ENCODE peak calls at places on chromosomes 12 and 14, in five cellular contexts. Q, E, G, O and B are unnamed samples.
A peak's percentile ranks its signal among the peaks of the same experiment; 100 is the strongest.

GRCh38 chr14:23057757-23058653 is 685 bp upstream of the CDH24 start:
- DNase-seq in E (peak; percentile 86), G (peak; percentile 79), O (peak; percentile 87), Q (no peak), B (peak; percentile 61)

GRCh38 chr14:90536092-90536491 is 139.3 kb downstream of the CALM1 start:
- DNase-seq in E (peak; percentile 35), G (no peak), O (no peak), Q (no peak), B (no peak)

GRCh38 chr14:53564870-53565269 is 391.8 kb downstream of the BMP4 start:
- DNase-seq in Q (no peak), E (no peak), G (no peak), O (no peak), B (no peak)

GRCh38 chr14:90551733-90552464 is 155.1 kb downstream of the CALM1 start:
- DNase-seq in G (no peak), Q (no peak), O (no peak), E (no peak), B (no peak)

GRCh38 chr12:109255377-109255776 is 53.7 kb downstream of the FOXN4 start:
- DNase-seq in G (no peak), E (peak; percentile 43), Q (no peak), O (no peak), B (no peak)

GRCh38 chr12:57127710-57128518 is at the start of gene LRP1:
- DNase-seq in E (peak; percentile 85), O (peak; percentile 79), Q (peak; percentile 35), G (peak; percentile 57), B (peak; percentile 83)

GRCh38 chr14:35401422-35401729 is 3.2 kb downstream of the NFKBIA start:
- DNase-seq in G (no peak), O (no peak), Q (no peak), E (no peak), B (no peak)

GRCh38 chr12:1083086-1083887 is 92.3 kb downstream of the ERC1 start:
- DNase-seq in Q (no peak), O (no peak), G (no peak), E (peak; percentile 41), B (no peak)

GRCh38 chr12:14770495-14771313 is 32.6 kb downstream of the WBP11 start:
- DNase-seq in O (peak; percentile 87), G (peak; percentile 84), Q (peak; percentile 88), E (peak; percentile 97), B (peak; percentile 92)

GRCh38 chr12:95723693-95724384 is 66.7 kb downstream of the NTN4 start:
- DNase-seq in G (no peak), O (no peak), E (no peak), Q (no peak), B (no peak)

GRCh38 chr12:15863984-15864383 is 18.2 kb upstream of the STRAP start:
- DNase-seq in O (no peak), Q (no peak), G (no peak), E (no peak), B (no peak)

GRCh38 chr12:5915511-5915910 is 29.5 kb downstream of the ANO2 start:
- DNase-seq in E (no peak), O (no peak), Q (no peak), G (no peak), B (no peak)

GRCh38 chr12:132986885-132987225 is 688 bp downstream of the ZNF26 start:
- DNase-seq in O (no peak), G (no peak), E (peak; percentile 22), Q (no peak), B (no peak)

GRCh38 chr12:121989266-121989950 is 32.3 kb upstream of the BCL7A start:
- DNase-seq in E (no peak), G (no peak), Q (no peak), O (no peak), B (no peak)

GRCh38 chr12:132194056-132194455 is 49.8 kb downstream of the NOC4L start:
- DNase-seq in G (no peak), Q (no peak), O (no peak), E (no peak), B (no peak)

GRCh38 chr14:30657606-30658163 is 35.6 kb downstream of the SCFD1 start:
- DNase-seq in Q (no peak), O (no peak), E (peak; percentile 44), G (no peak), B (no peak)

GRCh38 chr12:46217686-46218508 is 50.9 kb downstream of the SLC38A1 start:
- DNase-seq in Q (no peak), E (no peak), G (no peak), O (peak; percentile 52), B (no peak)

GRCh38 chr12:24993756-24994155 is 44.9 kb upstream of the BCAT1 start:
- DNase-seq in G (no peak), O (no peak), E (no peak), Q (no peak), B (no peak)

GRCh38 chr12:53651718-53652117 is 24.2 kb downstream of the ATP5MC2 start:
- DNase-seq in O (no peak), Q (no peak), G (no peak), E (no peak), B (no peak)

GRCh38 chr12:4039927-4040326 is 166.7 kb upstream of the PARP11 start:
- DNase-seq in O (no peak), E (no peak), G (no peak), Q (no peak), B (no peak)

GRCh38 chr14:56131004-56131864 is 13.0 kb downstream of the PELI2 start:
- DNase-seq in E (no peak), O (no peak), G (no peak), Q (no peak), B (no peak)

GRCh38 chr14:77144412-77145115 is 3.0 kb upstream of the ZDHHC22 start:
- DNase-seq in G (no peak), E (no peak), O (no peak), Q (no peak), B (no peak)

GRCh38 chr12:11807453-11807852 is 158.0 kb downstream of the ETV6 start:
- DNase-seq in G (no peak), E (no peak), Q (no peak), O (no peak), B (no peak)

GRCh38 chr12:21656931-21657335 is 709 bp downstream of the LDHB start:
- DNase-seq in E (peak; percentile 52), Q (peak; percentile 18), O (peak; percentile 10), G (peak; percentile 32), B (peak; percentile 9)

GRCh38 chr14:56195727-56196126 is 77.5 kb downstream of the PELI2 start:
- DNase-seq in G (no peak), Q (no peak), O (no peak), E (no peak), B (no peak)

GRCh38 chr14:52048641-52049204 is 20.1 kb downstream of the NID2 start:
- DNase-seq in O (no peak), E (no peak), Q (no peak), G (no peak), B (peak; percentile 71)

GRCh38 chr12:30484658-30485057 is 211.0 kb downstream of the IPO8 start:
- DNase-seq in Q (no peak), G (no peak), O (no peak), E (no peak), B (no peak)

GRCh38 chr12:74980510-74980909 is 229.1 kb downstream of the KCNC2 start:
- DNase-seq in O (no peak), Q (no peak), G (no peak), E (no peak), B (peak; percentile 21)

GRCh38 chr14:92914087-92914656 is 8.8 kb upstream of the CHGA start:
- DNase-seq in O (peak; percentile 13), G (no peak), E (peak; percentile 27), Q (no peak), B (no peak)

GRCh38 chr14:94048676-94049624 is 22.8 kb downstream of the OTUB2 start:
- DNase-seq in E (no peak), Q (no peak), O (no peak), G (no peak), B (no peak)

GRCh38 chr12:89693639-89694202 is 14.9 kb downstream of the ATP2B1 start:
- DNase-seq in O (no peak), Q (no peak), E (no peak), G (no peak), B (no peak)

GRCh38 chr14:94499673-94500072 is 9.6 kb downstream of the SERPINA12 start:
- DNase-seq in Q (no peak), E (no peak), O (no peak), G (no peak), B (no peak)

GRCh38 chr12:76277480-76277879 is 70.7 kb downstream of the BBS10 start:
- DNase-seq in Q (no peak), E (peak; percentile 74), O (no peak), G (no peak), B (peak; percentile 6)

GRCh38 chr12:46133751-46134150 is 135.1 kb downstream of the SLC38A1 start:
- DNase-seq in O (no peak), Q (no peak), E (peak; percentile 49), G (no peak), B (no peak)

GRCh38 chr12:50615534-50616296 is 110.9 kb downstream of the DIP2B start:
- DNase-seq in O (no peak), Q (no peak), E (no peak), G (no peak), B (no peak)